ENCODE peak calls at places on chromosome 18, in eight cellular contexts. Y, M, O, R, Q, U, P and F are unnamed samples.

GRCh38 chr18:59748628-59749360 is 51.6 kb upstream of the CCBE1 start:
- DNase-seq in Y (peak), U (no peak), P (no peak), O (peak), M (no peak), Q (peak), R (no peak), F (no peak)

GRCh38 chr18:49249523-49249922 is 210.9 kb downstream of the DYM start:
- DNase-seq in P (peak), R (no peak), O (peak), Y (peak), M (no peak), U (no peak), Q (peak), F (no peak)

GRCh38 chr18:64110692-64111480 is 38.0 kb downstream of the LINC00305 start:
- DNase-seq in R (no peak), Y (no peak), Q (no peak), P (no peak), O (no peak), U (no peak), M (no peak), F (no peak)

GRCh38 chr18:79926715-79927596 is 24.5 kb downstream of the SLC66A2 start:
- DNase-seq in M (peak), Q (no peak), P (no peak), U (no peak), O (no peak), Y (no peak), R (no peak), F (no peak)

GRCh38 chr18:47777626-47778025 is 152.8 kb downstream of the SMAD2 start:
- DNase-seq in O (no peak), U (no peak), M (no peak), Y (no peak), Q (no peak), P (no peak), R (no peak), F (no peak)

GRCh38 chr18:13548944-13549878 is 177.1 kb downstream of the FAM210A start:
- DNase-seq in M (no peak), P (peak), R (no peak), U (peak), Y (no peak), O (no peak), Q (no peak), F (no peak)

GRCh38 chr18:49368876-49369440 is 91.5 kb downstream of the DYM start:
- DNase-seq in M (peak), U (no peak), Y (no peak), O (no peak), P (no peak), R (no peak), Q (peak), F (no peak)

GRCh38 chr18:74342416-74343043 is 26.9 kb downstream of the C18orf63 start:
- DNase-seq in R (peak), Q (peak), O (peak), Y (no peak), U (peak), M (peak), P (peak), F (no peak)

GRCh38 chr18:48790226-48790863 is 160.4 kb downstream of the SMAD7 start:
- DNase-seq in U (no peak), Y (no peak), P (no peak), Q (peak), O (no peak), R (no peak), M (peak), F (peak)

GRCh38 chr18:27778441-27778840 is 398.5 kb downstream of the CDH2 start:
- DNase-seq in Y (no peak), U (no peak), O (peak), M (no peak), Q (peak), P (no peak), R (no peak), F (no peak)

GRCh38 chr18:58848685-58849084 is 16.0 kb upstream of the ZNF532 start:
- DNase-seq in R (no peak), M (no peak), U (no peak), Y (no peak), Q (no peak), P (no peak), O (peak), F (no peak)

GRCh38 chr18:72672364-72673151 is 128.4 kb upstream of the CBLN2 start:
- DNase-seq in U (peak), P (peak), O (peak), Y (no peak), Q (peak), M (no peak), R (peak), F (no peak)

GRCh38 chr18:74124642-74125041 is 23.0 kb downstream of the FBXO15 start:
- DNase-seq in Q (no peak), P (no peak), O (no peak), Y (peak), M (no peak), R (no peak), U (no peak), F (no peak)

GRCh38 chr18:62990653-62991052 is 275.3 kb downstream of the PHLPP1 start:
- DNase-seq in Y (no peak), M (no peak), O (no peak), U (no peak), P (no peak), Q (no peak), R (no peak), F (no peak)

GRCh38 chr18:62989195-62989594 is 273.9 kb downstream of the PHLPP1 start:
- DNase-seq in R (no peak), Q (no peak), Y (no peak), M (no peak), U (no peak), P (no peak), O (no peak), F (no peak)

GRCh38 chr18:62992877-62993365 is 277.6 kb downstream of the PHLPP1 start:
- DNase-seq in M (no peak), Q (no peak), R (no peak), U (no peak), O (no peak), P (no peak), Y (no peak), F (no peak)

GRCh38 chr18:62991389-62991788 is 276.0 kb downstream of the PHLPP1 start:
- DNase-seq in O (no peak), P (no peak), U (no peak), M (no peak), R (no peak), Q (no peak), Y (no peak), F (no peak)

DNA sequence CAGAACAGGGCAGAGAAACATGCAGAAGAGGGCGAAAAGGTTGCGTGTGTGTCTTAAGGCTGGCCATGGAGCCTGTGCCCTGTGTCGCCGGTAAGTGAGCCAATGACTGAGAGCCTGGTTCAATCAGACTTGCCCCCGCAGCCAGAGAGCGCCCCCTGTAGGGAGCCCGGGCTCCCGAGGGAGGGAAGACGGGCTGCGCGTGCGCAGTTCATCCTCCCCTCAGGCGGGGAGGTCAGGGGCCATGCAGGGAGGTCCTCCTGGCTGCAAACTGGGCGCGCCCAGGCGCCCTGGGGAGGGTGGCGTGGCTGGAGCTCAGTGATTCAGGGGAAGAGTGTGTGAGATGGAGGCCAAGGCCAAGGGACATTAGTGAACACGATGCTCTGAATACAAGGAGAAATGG is 276.6 kb downstream of the PHLPP1 start:
- DNase-seq in U (no peak), R (no peak), Y (no peak), O (no peak), Q (no peak), M (no peak), P (no peak), F (no peak)
- TF ChIP-seq CTCF in U (no peak), R (no peak), Y (no peak), O (no peak), Q (no peak), M (no peak), P (no peak), F (no peak)

GRCh38 chr18:50661013-50661412 is 101.1 kb downstream of the MAPK4 start:
- DNase-seq in Q (no peak), O (no peak), Y (no peak), P (no peak), U (no peak), M (no peak), R (no peak), F (no peak)

GRCh38 chr18:50662775-50663383 is 103.0 kb downstream of the MAPK4 start:
- DNase-seq in Y (no peak), P (no peak), Q (no peak), M (no peak), U (no peak), R (no peak), O (no peak), F (no peak)

GRCh38 chr18:50659091-50660003 is 99.5 kb downstream of the MAPK4 start:
- DNase-seq in M (no peak), U (no peak), Q (no peak), P (no peak), R (no peak), O (peak), Y (no peak), F (no peak)

GRCh38 chr18:50663626-50664441 is 103.9 kb downstream of the MAPK4 start:
- DNase-seq in Q (no peak), O (no peak), Y (no peak), U (no peak), R (no peak), M (no peak), P (no peak), F (no peak)

DNA sequence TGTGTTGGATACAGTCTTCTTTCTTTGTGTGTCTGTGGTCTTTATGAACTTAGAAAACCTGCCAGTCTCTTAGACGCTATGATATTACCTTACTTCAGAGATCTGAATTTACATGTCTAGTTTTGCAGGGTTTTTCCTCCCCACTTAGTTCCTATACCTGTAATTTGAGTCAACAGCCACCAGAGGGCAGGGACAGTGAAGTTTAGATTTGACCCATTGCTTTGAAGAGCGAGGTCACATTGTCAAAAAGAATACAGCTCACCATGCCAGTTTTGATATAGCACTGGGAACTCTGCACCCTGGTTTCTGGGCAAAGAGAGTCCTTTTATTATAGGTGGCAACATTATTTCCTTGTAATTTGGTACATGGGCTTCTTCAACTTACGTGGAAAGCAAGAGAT is 102.3 kb downstream of the MAPK4 start:
- DNase-seq in Y (no peak), Q (no peak), R (no peak), O (peak), U (peak), M (peak), P (peak), F (no peak)
- TF ChIP-seq CTCF in Y (no peak), Q (peak), R (peak), O (peak), U (peak), M (peak), P (peak), F (peak)

GRCh38 chr18:7921938-7922587 is 354.9 kb downstream of the PTPRM start:
- DNase-seq in O (peak), R (no peak), Q (peak), Y (no peak), P (no peak), U (no peak), M (no peak), F (no peak)

GRCh38 chr18:7923105-7923504 is 356.0 kb downstream of the PTPRM start:
- DNase-seq in R (no peak), O (no peak), Y (no peak), M (no peak), U (no peak), P (no peak), Q (no peak), F (no peak)

GRCh38 chr18:7924616-7925015 is 357.5 kb downstream of the PTPRM start:
- DNase-seq in P (no peak), Q (no peak), R (no peak), O (no peak), U (no peak), M (no peak), Y (no peak), F (no peak)

GRCh38 chr18:7927119-7927518 is 360.0 kb downstream of the PTPRM start:
- DNase-seq in P (no peak), M (no peak), Y (no peak), Q (no peak), U (no peak), R (no peak), O (peak), F (no peak)

GRCh38 chr18:7926526-7926925 is 359.4 kb downstream of the PTPRM start:
- DNase-seq in Q (no peak), P (no peak), U (no peak), Y (no peak), O (no peak), M (peak), R (no peak), F (no peak)
- TF ChIP-seq CTCF in Q (peak), P (peak), U (no peak), Y (no peak), O (peak), M (peak), R (no peak), F (peak)

GRCh38 chr18:62526098-62527025 is 3.5 kb downstream of the ZCCHC2 start:
- DNase-seq in U (peak), P (peak), Q (peak), O (peak), M (peak), R (peak), Y (no peak), F (peak)
- TF ChIP-seq CTCF in U (no peak), P (no peak), Q (no peak), O (no peak), M (no peak), R (no peak), Y (no peak), F (no peak)

GRCh38 chr18:9961031-9961430 is 47.2 kb downstream of the VAPA start:
- DNase-seq in Q (no peak), O (no peak), P (peak), Y (no peak), U (no peak), R (no peak), M (no peak), F (no peak)

GRCh38 chr18:9959564-9959963 is 45.7 kb downstream of the VAPA start:
- DNase-seq in R (no peak), Y (no peak), U (no peak), Q (no peak), P (no peak), O (no peak), M (no peak), F (no peak)

GRCh38 chr18:9965711-9966624 is 52.2 kb downstream of the VAPA start:
- DNase-seq in Q (peak), Y (no peak), U (no peak), O (peak), P (no peak), M (no peak), R (no peak), F (no peak)

GRCh38 chr18:9958861-9959399 is 45.1 kb downstream of the VAPA start:
- DNase-seq in R (no peak), O (no peak), M (no peak), P (no peak), Q (no peak), U (no peak), Y (no peak), F (no peak)

DNA sequence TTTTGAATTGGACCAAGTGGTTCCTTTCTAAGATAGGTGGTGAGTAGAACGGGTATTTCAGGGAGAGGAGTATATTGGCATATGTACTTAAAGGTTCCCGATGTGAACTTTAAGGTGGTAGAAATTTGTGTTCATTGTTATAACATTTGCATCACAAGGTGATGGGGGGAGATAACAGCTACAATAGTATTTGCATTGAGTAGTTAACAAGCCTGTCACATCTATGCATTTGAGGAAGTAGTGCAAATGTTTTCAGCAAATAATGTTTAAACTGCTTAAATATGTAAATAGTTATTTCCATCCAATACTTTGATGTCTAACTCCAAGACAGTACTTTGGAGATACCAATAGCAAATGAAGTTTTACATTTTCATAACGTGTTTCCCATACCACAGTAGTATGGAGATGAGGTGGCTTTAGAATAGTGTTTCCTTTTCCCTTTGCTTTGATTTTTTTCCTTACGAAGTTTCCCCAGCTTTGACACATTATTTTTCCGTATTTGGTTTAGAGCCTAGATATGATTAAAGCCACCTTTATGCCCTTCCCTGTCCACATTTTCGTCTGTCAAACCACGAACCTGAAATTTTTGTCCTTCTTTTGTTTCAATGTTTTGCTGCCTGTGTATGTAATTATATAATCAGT is 46.6 kb downstream of the VAPA start:
- DNase-seq in Q (no peak), Y (no peak), M (no peak), R (no peak), P (no peak), O (no peak), U (no peak), F (no peak)
- TF ChIP-seq CTCF in Q (no peak), Y (no peak), M (no peak), R (no peak), P (no peak), O (no peak), U (no peak), F (no peak)